ENCODE peak calls at places on chromosome 2, in nine cellular contexts. T, X, O, I, S, U, G, N and C are unnamed samples.

GRCh38 chr2:109058215-109058614 is 69.2 kb upstream of the EDAR start:
- DNase-seq in T (no peak), X (no peak), O (no peak), I (no peak), S (no peak), U (no peak), G (no peak), N (no peak), C (no peak)

GRCh38 chr2:174931724-174932123 is 73.5 kb downstream of the CHN1 start:
- DNase-seq in T (no peak), X (peak; percentile 27), O (peak; percentile 40), I (peak; percentile 52), S (no peak), U (no peak), G (peak; percentile 52), N (no peak), C (no peak)

GRCh38 chr2:150126143-150126725 is 361.2 kb downstream of the RND3 start:
- DNase-seq in T (no peak), X (peak; percentile 84), O (no peak), I (no peak), S (no peak), U (no peak), G (peak; percentile 69), N (peak; percentile 57), C (no peak)

GRCh38 chr2:208025814-208026184 is 472 bp upstream of the PLEKHM3 start:
- DNase-seq in T (no peak), X (no peak), O (peak; percentile 34), I (no peak), S (peak; percentile 8), U (no peak), G (no peak), N (no peak), C (no peak)

GRCh38 chr2:133651861-133652260 is 83.6 kb upstream of the NCKAP5 start:
- DNase-seq in T (no peak), X (no peak), O (no peak), I (no peak), S (no peak), U (no peak), G (no peak), N (no peak), C (no peak)

GRCh38 chr2:99389371-99389770 is 52.2 kb downstream of the EIF5B start:
- DNase-seq in T (no peak), X (no peak), O (no peak), I (peak; percentile 29), S (no peak), U (no peak), G (no peak), N (no peak), C (no peak)

GRCh38 chr2:46569061-46569560 is 89.7 kb downstream of the TMEM247 start:
- DNase-seq in T (no peak), X (no peak), O (no peak), I (peak; percentile 57), S (no peak), U (no peak), G (no peak), N (no peak), C (no peak)

GRCh38 chr2:393711-394696 is 106.1 kb upstream of the ALKAL2 start:
- DNase-seq in T (no peak), X (peak; percentile 82), O (peak; percentile 9), I (no peak), S (peak; percentile 51), U (peak; percentile 26), G (peak; percentile 90), N (peak; percentile 73), C (no peak)

GRCh38 chr2:99974275-99974674 is 168.1 kb downstream of the AFF3 start:
- DNase-seq in T (no peak), X (peak; percentile 39), O (no peak), I (no peak), S (no peak), U (no peak), G (peak; percentile 86), N (peak; percentile 40), C (no peak)

GRCh38 chr2:177396630-177397460 is 4.3 kb downstream of the AGPS start:
- DNase-seq in T (no peak), X (peak; percentile 67), O (no peak), I (peak; percentile 74), S (no peak), U (peak; percentile 21), G (peak; percentile 67), N (peak; percentile 69), C (peak; percentile 29)

GRCh38 chr2:64792995-64793639 is 139.4 kb upstream of the SERTAD2 start:
- DNase-seq in T (no peak), X (no peak), O (no peak), I (no peak), S (no peak), U (no peak), G (no peak), N (peak; percentile 17), C (no peak)

GRCh38 chr2:30225131-30225762 is 6.1 kb upstream of the LBH start:
- DNase-seq in T (no peak), X (no peak), O (no peak), I (peak; percentile 72), S (peak; percentile 39), U (peak; percentile 62), G (no peak), N (no peak), C (no peak)

GRCh38 chr2:168561991-168562390 is 105.9 kb downstream of the CERS6 start:
- DNase-seq in T (no peak), X (no peak), O (no peak), I (no peak), S (no peak), U (no peak), G (no peak), N (no peak), C (no peak)

GRCh38 chr2:20561703-20562454 is 89.0 kb downstream of the HS1BP3 start:
- DNase-seq in T (no peak), X (peak; percentile 75), O (peak; percentile 19), I (peak; percentile 82), S (no peak), U (no peak), G (no peak), N (peak; percentile 72), C (no peak)

GRCh38 chr2:60002158-60002867 is 551.1 kb downstream of the BCL11A start:
- DNase-seq in T (no peak), X (no peak), O (peak; percentile 14), I (no peak), S (no peak), U (no peak), G (no peak), N (no peak), C (peak; percentile 7)
- TF ChIP-seq CTCF in T (no peak), X (no peak), O (peak; percentile 37), I (no peak), S (no peak), U (no peak), G (no peak), N (no peak), C (no peak)

GRCh38 chr2:11874861-11875260 is 128.4 kb downstream of the LPIN1 start:
- DNase-seq in T (no peak), X (no peak), O (no peak), I (no peak), S (no peak), U (no peak), G (no peak), N (no peak), C (no peak)

GRCh38 chr2:11876436-11876835 is 130.0 kb downstream of the LPIN1 start:
- DNase-seq in T (no peak), X (no peak), O (no peak), I (no peak), S (no peak), U (no peak), G (no peak), N (no peak), C (no peak)

GRCh38 chr2:11876889-11877288 is 130.5 kb downstream of the LPIN1 start:
- DNase-seq in T (no peak), X (no peak), O (no peak), I (no peak), S (no peak), U (no peak), G (no peak), N (no peak), C (no peak)

GRCh38 chr2:11875481-11875880 is 129.0 kb downstream of the LPIN1 start:
- DNase-seq in T (no peak), X (no peak), O (no peak), I (no peak), S (no peak), U (no peak), G (no peak), N (no peak), C (no peak)

DNA sequence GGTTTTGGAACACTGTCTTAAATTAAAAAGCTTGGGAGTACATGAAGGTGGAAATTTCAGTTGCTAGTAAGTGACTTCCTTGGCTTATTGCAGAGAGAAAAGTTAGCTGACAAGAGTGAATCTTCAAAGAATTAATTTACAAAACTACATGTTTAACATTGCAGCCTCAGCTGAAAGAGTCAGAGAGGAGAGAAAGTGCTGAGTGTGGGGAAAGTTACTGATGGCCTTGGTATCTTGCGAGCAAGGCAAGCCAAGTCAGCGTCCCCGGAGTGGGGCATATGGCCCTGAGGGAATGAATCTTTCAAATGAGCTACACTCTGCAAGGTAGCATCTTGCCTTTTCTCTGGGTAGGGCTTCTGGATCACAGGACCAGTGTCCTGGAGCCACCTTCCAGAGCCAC is 131.3 kb downstream of the LPIN1 start:
- DNase-seq in T (no peak), X (no peak), O (no peak), I (no peak), S (no peak), U (no peak), G (no peak), N (no peak), C (no peak)
- TF ChIP-seq CTCF in T (no peak), X (no peak), O (no peak), I (no peak), S (no peak), U (no peak), G (no peak), N (no peak), C (no peak)

GRCh38 chr2:42198466-42198865 is 29.3 kb downstream of the EML4 start:
- DNase-seq in T (no peak), X (no peak), O (no peak), I (no peak), S (no peak), U (no peak), G (no peak), N (no peak), C (no peak)
- TF ChIP-seq CTCF in T (no peak), X (no peak), O (no peak), I (no peak), S (no peak), U (no peak), G (no peak), N (no peak), C (no peak)

GRCh38 chr2:28748176-28748575 is 3.5 kb upstream of the PPP1CB start:
- DNase-seq in T (no peak), X (no peak), O (no peak), I (no peak), S (no peak), U (no peak), G (no peak), N (no peak), C (no peak)

GRCh38 chr2:28752608-28752984 is 966 bp downstream of the PPP1CB start:
- DNase-seq in T (no peak), X (no peak), O (no peak), I (no peak), S (no peak), U (no peak), G (no peak), N (no peak), C (no peak)

GRCh38 chr2:28751956-28752607 is 452 bp downstream of the PPP1CB start:
- DNase-seq in T (no peak), X (no peak), O (no peak), I (no peak), S (peak; percentile 10), U (no peak), G (no peak), N (peak; percentile 17), C (peak; percentile 40)

GRCh38 chr2:28751102-28751955 is at the start of gene PPP1CB:
- DNase-seq in T (peak; percentile 92), X (peak; percentile 89), O (peak; percentile 91), I (peak; percentile 98), S (peak; percentile 95), U (peak; percentile 95), G (peak; percentile 73), N (peak; percentile 92), C (peak; percentile 96)

GRCh38 chr2:28750316-28751101 is 1.1 kb upstream of the PPP1CB start:
- DNase-seq in T (no peak), X (no peak), O (no peak), I (peak; percentile 48), S (peak; percentile 7), U (no peak), G (peak; percentile 32), N (no peak), C (peak; percentile 13)
- TF ChIP-seq CTCF in T (no peak), X (no peak), O (no peak), I (no peak), S (no peak), U (no peak), G (peak; percentile 13), N (no peak), C (no peak)